ENCODE peak calls at places on chromosomes 4 and X, in four cellular contexts. X, I, D and R are unnamed samples. For H3K27me3, the result is how much of the 10 kb centered on the place peaks cover.

GRCh38 chrX:77087529-77088169 is 359.5 kb upstream of the FGF16 start:
- DNase-seq in X (peak), I (no peak), D (peak), R (peak)

GRCh38 chr4:125776146-125776545 is 461.4 kb downstream of the FAT4 start:
- DNase-seq in X (no peak), I (no peak), D (no peak), R (no peak)

GRCh38 chrX:12721042-12721441 is 70.2 kb upstream of the PRPS2 start:
- DNase-seq in X (no peak), I (no peak), D (no peak), R (no peak)

GRCh38 chrX:119190251-119190651 is 45.8 kb upstream of the PGRMC1 start:
- DNase-seq in X (no peak), I (no peak), D (no peak), R (no peak)

GRCh38 chr4:183624548-183624947 is 34.4 kb downstream of the RWDD4 start:
- DNase-seq in X (no peak), I (no peak), D (no peak), R (no peak)

GRCh38 chr4:37540486-37540885 is 145.7 kb downstream of the RELL1 start:
- DNase-seq in X (no peak), I (no peak), D (no peak), R (no peak)

GRCh38 chrX:17741123-17741511 is 3.8 kb downstream of the SCML1 start:
- DNase-seq in X (no peak), I (no peak), D (no peak), R (no peak)

GRCh38 chrX:122914256-122914655 is 269.8 kb upstream of the GRIA3 start:
- DNase-seq in X (no peak), I (no peak), D (no peak), R (no peak)

GRCh38 chr4:26150948-26151347 is 169.9 kb upstream of the RBPJ start:
- DNase-seq in X (no peak), I (no peak), D (peak), R (no peak)

GRCh38 chr4:143402776-143403550 is 66.3 kb downstream of the GAB1 start:
- DNase-seq in X (no peak), I (no peak), D (no peak), R (no peak)

GRCh38 chrX:150196300-150196699 is 166.8 kb upstream of the MAMLD1 start:
- DNase-seq in X (no peak), I (no peak), D (no peak), R (no peak)

GRCh38 chrX:31546130-31546529 is 474.3 kb upstream of the FTHL17 start:
- DNase-seq in X (peak), I (no peak), D (peak), R (no peak)

GRCh38 chr4:162408309-162408708 is 244.5 kb upstream of the FSTL5 start:
- DNase-seq in X (no peak), I (no peak), D (no peak), R (peak)

GRCh38 chrX:48911407-48912182 is at the start of gene SLC35A2:
- DNase-seq in X (peak), I (peak), D (peak), R (peak)

GRCh38 chr4:185036019-185036418 is 17.7 kb downstream of the HELT start:
- DNase-seq in X (no peak), I (no peak), D (no peak), R (no peak)

GRCh38 chr4:108426493-108426892 is 193.9 kb upstream of the RPL34 start:
- DNase-seq in X (no peak), I (no peak), D (peak), R (no peak)
- H3K27ac ChIP-seq in X (no peak), I (no peak), D (no peak), R (no peak)

DNA sequence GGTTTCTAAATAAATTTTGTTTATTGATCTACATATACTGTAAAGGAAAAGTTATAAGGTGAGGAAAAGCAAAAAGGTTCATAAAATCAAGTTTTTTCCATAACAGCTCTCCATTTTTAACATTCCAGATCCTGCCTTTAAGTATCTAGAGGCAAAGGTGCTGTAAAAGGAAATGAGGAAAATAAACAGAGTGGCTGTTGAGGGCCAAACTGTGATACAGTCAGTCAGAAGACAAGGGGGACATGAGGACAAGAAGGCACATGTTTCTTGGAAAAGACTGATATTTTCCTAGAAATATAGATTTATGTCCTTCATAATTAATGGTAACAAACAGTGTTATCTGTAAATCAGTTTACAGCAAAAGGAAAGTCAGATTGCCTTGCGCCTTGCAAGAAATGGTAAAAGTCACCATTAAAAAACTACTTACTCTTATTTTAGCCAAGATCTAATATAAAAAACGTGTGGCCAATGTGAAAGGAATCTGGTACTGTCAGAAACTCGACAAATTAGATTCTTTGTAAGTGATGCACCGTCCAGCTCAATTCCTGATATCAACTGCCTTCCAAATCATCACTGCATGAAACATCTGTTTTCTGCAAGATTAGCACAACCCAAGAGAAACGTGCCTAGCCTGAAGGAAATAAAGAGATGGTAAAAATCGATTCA is 34.0 kb upstream of the VEGFD start:
- DNase-seq in X (no peak), I (no peak), D (peak), R (no peak)
- H3K27me3 ChIP-seq in X (under half), I (under half), D (under half), R (under half)

GRCh38 chrX:19814240-19814639 is 73.2 kb downstream of the SH3KBP1 start:
- DNase-seq in X (peak), I (peak), D (no peak), R (no peak)

GRCh38 chrX:19814778-19815177 is 72.6 kb downstream of the SH3KBP1 start:
- DNase-seq in X (no peak), I (no peak), D (no peak), R (no peak)

GRCh38 chrX:19810809-19811208 is 76.6 kb downstream of the SH3KBP1 start:
- DNase-seq in X (no peak), I (peak), D (peak), R (no peak)

GRCh38 chrX:19810370-19810769 is 77.0 kb downstream of the SH3KBP1 start:
- DNase-seq in X (no peak), I (no peak), D (no peak), R (no peak)

DNA sequence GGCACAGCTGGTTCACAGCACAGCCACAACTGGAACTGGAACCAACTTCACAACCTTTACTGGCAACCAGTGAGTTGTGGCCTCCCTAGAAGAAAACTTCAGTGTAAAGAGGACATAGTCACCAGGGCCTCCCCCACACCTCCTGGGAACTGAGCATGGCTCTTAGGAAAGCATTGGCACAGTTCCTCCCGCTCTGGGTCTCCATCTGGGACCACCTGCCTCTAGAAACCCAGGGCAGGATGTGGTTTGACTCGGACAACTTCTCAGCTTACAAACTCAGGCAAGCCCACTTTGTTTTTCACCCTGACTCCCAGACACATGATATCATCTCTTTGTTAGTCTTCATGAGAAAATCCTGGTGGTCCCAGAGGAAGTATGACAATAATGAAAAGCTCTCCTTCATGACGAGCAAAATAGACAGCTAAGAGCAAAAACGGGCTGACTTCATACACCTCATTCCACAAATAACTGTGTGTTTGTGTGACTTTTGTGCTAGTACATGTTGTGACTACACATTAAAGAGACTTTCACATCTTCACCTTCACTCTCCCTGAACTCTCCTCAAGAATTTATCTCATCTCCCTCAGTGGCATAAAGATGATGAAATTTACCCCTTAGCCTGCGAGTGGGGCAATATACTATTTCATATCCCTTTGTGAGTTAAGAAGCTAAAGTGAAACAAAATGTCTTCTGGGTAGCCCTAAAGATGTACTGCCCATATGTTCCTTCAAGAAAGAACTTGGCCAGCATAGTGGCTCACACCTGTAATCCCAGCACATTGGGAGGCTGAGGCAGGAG is 75.4 kb downstream of the SH3KBP1 start:
- DNase-seq in X (no peak), I (peak), D (peak), R (no peak)
- H3K4me3 ChIP-seq in X (no peak), I (no peak), D (no peak), R (no peak)

GRCh38 chr4:154332681-154333421 is 158.7 kb downstream of the DCHS2 start:
- DNase-seq in X (peak), I (peak), D (peak), R (peak)

GRCh38 chr4:154328030-154328429 is 163.6 kb downstream of the DCHS2 start:
- DNase-seq in X (no peak), I (no peak), D (no peak), R (no peak)

GRCh38 chr4:154329939-154330338 is 161.7 kb downstream of the DCHS2 start:
- DNase-seq in X (peak), I (no peak), D (peak), R (no peak)

GRCh38 chr4:154329268-154329858 is 162.2 kb downstream of the DCHS2 start:
- DNase-seq in X (no peak), I (no peak), D (peak), R (no peak)
- H3K27ac ChIP-seq in X (no peak), I (no peak), D (no peak), R (no peak)

DNA sequence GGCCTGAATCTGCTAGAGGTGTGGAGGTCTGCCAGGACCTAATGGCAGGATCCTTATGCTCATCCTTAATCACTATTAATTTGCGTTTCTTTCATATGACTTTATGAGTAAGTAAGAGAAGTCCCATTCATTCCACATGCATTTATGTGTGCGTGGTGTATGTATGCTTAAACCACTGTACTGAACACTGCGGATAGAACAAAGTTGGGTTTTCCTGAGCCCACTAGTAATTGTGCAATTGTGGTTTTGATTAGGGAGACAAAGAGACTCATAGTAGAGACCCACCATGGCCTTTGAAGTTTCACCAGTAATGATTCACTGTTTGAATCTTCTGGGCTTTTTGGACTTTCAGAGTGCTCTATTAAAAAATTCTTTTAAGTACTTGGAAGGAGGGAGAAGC is 498.5 kb upstream of the DIPK2B start:
- DNase-seq in X (no peak), I (no peak), D (peak), R (no peak)
- H3K27me3 ChIP-seq in X (under half), I (under half), D (under half), R (under half)

DNA sequence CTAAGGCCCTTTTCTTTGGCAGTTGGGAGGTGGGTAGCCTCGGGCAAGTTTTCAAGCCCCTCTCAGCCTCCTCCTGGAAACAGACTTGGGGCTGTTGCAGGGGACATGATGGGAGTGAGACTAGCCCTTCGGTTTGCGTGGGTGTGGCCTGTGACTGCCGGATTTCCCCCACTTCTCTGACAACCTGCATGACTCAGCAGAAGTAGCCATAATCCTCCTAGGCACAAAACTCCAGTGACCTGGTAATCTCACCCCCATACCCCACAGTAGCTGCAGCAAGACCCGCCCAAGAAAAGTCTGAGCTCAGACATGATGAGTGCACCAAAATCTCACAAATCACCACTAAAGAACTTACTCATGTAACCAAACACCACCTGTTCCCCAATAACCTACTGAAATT is 433.7 kb upstream of the AMOT start:
- DNase-seq in X (no peak), I (no peak), D (no peak), R (no peak)
- H3K4me3 ChIP-seq in X (no peak), I (no peak), D (no peak), R (no peak)